ENCODE peak calls at places on chromosomes 16 and 17, in ten cellular contexts. S, P, G, O, T, E, Z, Q, K and N are unnamed samples.

GRCh38 chr16:5054876-5055865 is 10.6 kb downstream of the C16orf89 start:
- DNase-seq in G (no peak), T (no peak), O (no peak), Q (no peak), E (no peak), Z (no peak), S (no peak), K (no peak), P (no peak), N (no peak)

GRCh38 chr17:66175892-66176291 is 16.0 kb downstream of the CEP112 start:
- DNase-seq in Q (no peak), G (no peak), E (no peak), O (no peak), S (no peak), T (no peak), K (no peak), P (no peak), Z (no peak), N (no peak)

GRCh38 chr16:81429045-81429521 is 15.5 kb upstream of the CMIP start:
- DNase-seq in K (no peak), Q (peak; percentile 37), G (peak; percentile 48), S (no peak), Z (peak; percentile 88), T (no peak), P (no peak), O (no peak), E (peak; percentile 46), N (no peak)

GRCh38 chr17:42677921-42678781 is 1.4 kb upstream of the PLEKHH3 start:
- DNase-seq in P (peak; percentile 80), G (peak; percentile 96), S (peak; percentile 75), Q (peak; percentile 86), Z (peak; percentile 96), T (peak; percentile 91), K (no peak), E (peak; percentile 89), O (peak; percentile 87), N (peak; percentile 92)

GRCh38 chr16:22098538-22099255 is 6.4 kb downstream of the VWA3A start:
- DNase-seq in T (no peak), E (peak; percentile 49), O (peak; percentile 46), S (no peak), Q (peak; percentile 13), P (no peak), G (peak; percentile 49), K (no peak), Z (peak; percentile 51), N (no peak)

GRCh38 chr17:81387235-81388060 is 7.8 kb upstream of the BAHCC1 start:
- DNase-seq in T (no peak), K (no peak), Q (peak; percentile 77), E (no peak), O (peak; percentile 66), Z (peak; percentile 91), S (peak; percentile 15), G (peak; percentile 71), P (peak; percentile 32), N (no peak)

GRCh38 chr17:71085238-71086033 is 916.1 kb downstream of the KCNJ2 start:
- DNase-seq in Z (peak; percentile 28), S (no peak), G (peak; percentile 60), T (no peak), Q (peak; percentile 25), P (no peak), O (no peak), E (peak; percentile 23), K (no peak), N (no peak)

GRCh38 chr16:90047714-90048346 is 28.6 kb upstream of the DBNDD1 start:
- DNase-seq in G (no peak), S (no peak), E (no peak), Z (peak; percentile 97), P (no peak), K (no peak), O (no peak), T (no peak), Q (peak; percentile 25), N (no peak)

GRCh38 chr16:2515180-2515803 is 1.5 kb downstream of the ATP6V0C start:
- DNase-seq in O (no peak), S (no peak), E (no peak), Q (no peak), P (no peak), Z (no peak), T (no peak), K (no peak), G (no peak), N (no peak)

GRCh38 chr16:733382-734207 is 6.7 kb downstream of the HAGHL start:
- DNase-seq in S (no peak), O (no peak), K (no peak), E (no peak), Z (peak; percentile 92), Q (peak; percentile 57), P (no peak), T (no peak), G (peak; percentile 49), N (peak; percentile 82)

GRCh38 chr17:74972107-74972972 is at the start of gene HID1:
- DNase-seq in S (peak; percentile 69), E (no peak), K (no peak), Z (peak; percentile 98), Q (peak; percentile 88), P (peak; percentile 64), T (peak; percentile 69), O (no peak), G (peak; percentile 82), N (no peak)

GRCh38 chr16:4846901-4847773 is at the start of the genes GLYR1 and UBN1:
- DNase-seq in Z (peak; percentile 99), G (peak; percentile 99), Q (peak; percentile 100), P (peak; percentile 93), K (peak; percentile 84), S (peak; percentile 100), E (peak; percentile 95), T (peak; percentile 100), O (peak; percentile 97), N (peak; percentile 100)

GRCh38 chr16:8686031-8686621 is 11.7 kb downstream of the ABAT start:
- DNase-seq in E (no peak), Z (no peak), P (peak; percentile 8), T (no peak), K (no peak), O (no peak), S (no peak), G (peak; percentile 63), Q (no peak), N (no peak)

GRCh38 chr16:3609895-3610697 is 1.3 kb downstream of the SLX4 start:
- DNase-seq in T (no peak), P (no peak), E (no peak), G (no peak), K (no peak), O (no peak), S (no peak), Q (no peak), Z (no peak), N (no peak)

GRCh38 chr17:29825604-29826003 is 104.4 kb downstream of the SSH2 start:
- DNase-seq in Q (no peak), E (no peak), G (no peak), S (no peak), K (no peak), Z (no peak), P (no peak), O (no peak), T (no peak), N (no peak)

GRCh38 chr17:44376124-44376523 is 12.5 kb upstream of the FAM171A2 start:
- DNase-seq in Q (peak; percentile 54), E (no peak), G (no peak), O (no peak), P (no peak), T (no peak), Z (peak; percentile 94), K (no peak), S (no peak), N (peak; percentile 82)

GRCh38 chr17:79162012-79162577 is 87.5 kb downstream of the ENGASE start:
- DNase-seq in P (no peak), Z (no peak), S (no peak), K (no peak), Q (no peak), O (no peak), G (no peak), E (no peak), T (no peak), N (no peak)

GRCh38 chr17:67831268-67831667 is 6.0 kb downstream of the BPTF start:
- DNase-seq in P (no peak), G (no peak), S (no peak), E (no peak), O (no peak), K (no peak), Q (no peak), T (no peak), Z (no peak), N (peak; percentile 30)

GRCh38 chr17:73165616-73166404 is 1.0 kb downstream of the SSTR2 start:
- DNase-seq in T (no peak), Q (peak; percentile 13), S (no peak), E (no peak), G (no peak), Z (peak; percentile 78), P (no peak), K (no peak), O (no peak), N (no peak)

GRCh38 chr17:36641877-36642845 is 40.8 kb downstream of the MRM1 start:
- DNase-seq in T (no peak), Z (peak; percentile 88), P (no peak), Q (peak; percentile 46), S (no peak), G (peak; percentile 40), E (no peak), K (no peak), O (no peak), N (no peak)

GRCh38 chr17:62718420-62718819 is 89.7 kb downstream of the MARCHF10 start:
- DNase-seq in Q (peak; percentile 60), P (no peak), G (peak; percentile 68), T (no peak), E (peak; percentile 69), O (peak; percentile 56), Z (no peak), S (peak; percentile 47), K (no peak), N (no peak)

GRCh38 chr17:61895391-61895790 is 32.1 kb upstream of the BRIP1 start:
- DNase-seq in Z (no peak), Q (no peak), E (no peak), O (no peak), K (no peak), S (no peak), T (no peak), G (no peak), P (no peak), N (no peak)

GRCh38 chr17:46181940-46182339 is 11.3 kb downstream of the KANSL1 start:
- DNase-seq in T (no peak), G (no peak), Q (no peak), E (no peak), S (no peak), P (no peak), Z (no peak), O (no peak), K (no peak), N (no peak)

GRCh38 chr16:87921236-87921773 is 15.0 kb downstream of the CA5A start:
- DNase-seq in K (no peak), E (no peak), Q (no peak), O (no peak), Z (no peak), S (no peak), P (no peak), T (no peak), G (no peak), N (no peak)